ENCODE peak calls at places on chromosome 5, in seven cellular contexts. One of them, this sample, is unnamed.

GRCh38 chr5:34626036-34626435 is 30.1 kb upstream of the RAI14 start:
- DNase-seq in endothelial cell: no peak
- DNase-seq in stromal cell of bone marrow: no peak
- DNase-seq in stomach: no peak
- DNase-seq in dorsolateral prefrontal cortex: no peak
- DNase-seq in activated CD8-positive, alpha-beta memory T cell treated with anti-CD3 and anti-CD28 coated beads for 48 hours: no peak
- DNase-seq in germinal center: no peak
- DNase-seq in this sample: no peak

GRCh38 chr5:142981886-142982820 is 212.0 kb downstream of the ARHGAP26 start:
- DNase-seq in activated CD8-positive, alpha-beta memory T cell treated with anti-CD3 and anti-CD28 coated beads for 48 hours: no peak
- DNase-seq in stomach: peak
- DNase-seq in dorsolateral prefrontal cortex: peak
- DNase-seq in stromal cell of bone marrow: peak
- DNase-seq in germinal center: no peak
- DNase-seq in endothelial cell: no peak
- DNase-seq in this sample: no peak

GRCh38 chr5:136674178-136674577 is 308.8 kb upstream of the TRPC7 start:
- DNase-seq in activated CD8-positive, alpha-beta memory T cell treated with anti-CD3 and anti-CD28 coated beads for 48 hours: no peak
- DNase-seq in germinal center: no peak
- DNase-seq in dorsolateral prefrontal cortex: no peak
- DNase-seq in endothelial cell: no peak
- DNase-seq in stromal cell of bone marrow: no peak
- DNase-seq in stomach: no peak
- DNase-seq in this sample: no peak

GRCh38 chr5:6820851-6821479 is 107.7 kb downstream of the TENT4A start:
- DNase-seq in activated CD8-positive, alpha-beta memory T cell treated with anti-CD3 and anti-CD28 coated beads for 48 hours: no peak
- DNase-seq in endothelial cell: peak
- DNase-seq in germinal center: peak
- DNase-seq in stromal cell of bone marrow: no peak
- DNase-seq in dorsolateral prefrontal cortex: no peak
- DNase-seq in stomach: no peak
- DNase-seq in this sample: peak

GRCh38 chr5:145887976-145888574 is 15.3 kb upstream of the GRXCR2 start:
- DNase-seq in germinal center: no peak
- DNase-seq in endothelial cell: peak
- DNase-seq in dorsolateral prefrontal cortex: no peak
- DNase-seq in stromal cell of bone marrow: peak
- DNase-seq in activated CD8-positive, alpha-beta memory T cell treated with anti-CD3 and anti-CD28 coated beads for 48 hours: no peak
- DNase-seq in stomach: peak
- DNase-seq in this sample: no peak

GRCh38 chr5:173412151-173412550 is 83.9 kb upstream of the STC2 start:
- DNase-seq in germinal center: no peak
- DNase-seq in endothelial cell: no peak
- DNase-seq in dorsolateral prefrontal cortex: no peak
- DNase-seq in stromal cell of bone marrow: no peak
- DNase-seq in stomach: no peak
- DNase-seq in activated CD8-positive, alpha-beta memory T cell treated with anti-CD3 and anti-CD28 coated beads for 48 hours: no peak
- DNase-seq in this sample: no peak

GRCh38 chr5:177133845-177134652 is 476 bp downstream of the NSD1 start:
- DNase-seq in stomach: peak
- DNase-seq in stromal cell of bone marrow: no peak
- DNase-seq in germinal center: peak
- DNase-seq in endothelial cell: peak
- DNase-seq in activated CD8-positive, alpha-beta memory T cell treated with anti-CD3 and anti-CD28 coated beads for 48 hours: no peak
- DNase-seq in dorsolateral prefrontal cortex: peak
- DNase-seq in this sample: peak

GRCh38 chr5:90886381-90886780 is 327.8 kb downstream of the ADGRV1 start:
- DNase-seq in stomach: no peak
- DNase-seq in dorsolateral prefrontal cortex: no peak
- DNase-seq in activated CD8-positive, alpha-beta memory T cell treated with anti-CD3 and anti-CD28 coated beads for 48 hours: no peak
- DNase-seq in stromal cell of bone marrow: no peak
- DNase-seq in endothelial cell: no peak
- DNase-seq in germinal center: no peak
- DNase-seq in this sample: no peak

GRCh38 chr5:168724227-168724626 is 145.1 kb upstream of the PANK3 start:
- DNase-seq in dorsolateral prefrontal cortex: no peak
- DNase-seq in stomach: no peak
- DNase-seq in stromal cell of bone marrow: no peak
- DNase-seq in activated CD8-positive, alpha-beta memory T cell treated with anti-CD3 and anti-CD28 coated beads for 48 hours: no peak
- DNase-seq in germinal center: no peak
- DNase-seq in endothelial cell: no peak
- DNase-seq in this sample: no peak

GRCh38 chr5:107673106-107673367 is 2.3 kb upstream of the EFNA5 start:
- DNase-seq in activated CD8-positive, alpha-beta memory T cell treated with anti-CD3 and anti-CD28 coated beads for 48 hours: no peak
- DNase-seq in stromal cell of bone marrow: no peak
- DNase-seq in dorsolateral prefrontal cortex: no peak
- DNase-seq in germinal center: no peak
- DNase-seq in stomach: no peak
- DNase-seq in endothelial cell: no peak
- DNase-seq in this sample: peak

GRCh38 chr5:94025788-94026473 is 284.5 kb upstream of the POU5F2 start:
- DNase-seq in endothelial cell: no peak
- DNase-seq in stomach: no peak
- DNase-seq in stromal cell of bone marrow: no peak
- DNase-seq in germinal center: no peak
- DNase-seq in activated CD8-positive, alpha-beta memory T cell treated with anti-CD3 and anti-CD28 coated beads for 48 hours: no peak
- DNase-seq in dorsolateral prefrontal cortex: no peak
- DNase-seq in this sample: no peak

GRCh38 chr5:157855404-157855994 is 3.4 kb downstream of the CLINT1 start:
- DNase-seq in activated CD8-positive, alpha-beta memory T cell treated with anti-CD3 and anti-CD28 coated beads for 48 hours: no peak
- DNase-seq in dorsolateral prefrontal cortex: no peak
- DNase-seq in stomach: peak
- DNase-seq in endothelial cell: peak
- DNase-seq in stromal cell of bone marrow: peak
- DNase-seq in germinal center: no peak
- DNase-seq in this sample: no peak

GRCh38 chr5:64958757-64959391 is 190.1 kb downstream of the CWC27 start:
- DNase-seq in activated CD8-positive, alpha-beta memory T cell treated with anti-CD3 and anti-CD28 coated beads for 48 hours: no peak
- DNase-seq in germinal center: peak
- DNase-seq in dorsolateral prefrontal cortex: no peak
- DNase-seq in stromal cell of bone marrow: peak
- DNase-seq in endothelial cell: no peak
- DNase-seq in stomach: no peak
- DNase-seq in this sample: peak

GRCh38 chr5:133026664-133027153 is 360 bp upstream of the ZCCHC10 start:
- DNase-seq in stomach: no peak
- DNase-seq in stromal cell of bone marrow: no peak
- DNase-seq in germinal center: no peak
- DNase-seq in activated CD8-positive, alpha-beta memory T cell treated with anti-CD3 and anti-CD28 coated beads for 48 hours: no peak
- DNase-seq in dorsolateral prefrontal cortex: no peak
- DNase-seq in endothelial cell: no peak
- DNase-seq in this sample: no peak

GRCh38 chr5:119346404-119346803 is 9.4 kb upstream of the TNFAIP8 start:
- DNase-seq in stromal cell of bone marrow: no peak
- DNase-seq in stomach: no peak
- DNase-seq in germinal center: no peak
- DNase-seq in activated CD8-positive, alpha-beta memory T cell treated with anti-CD3 and anti-CD28 coated beads for 48 hours: no peak
- DNase-seq in dorsolateral prefrontal cortex: no peak
- DNase-seq in endothelial cell: no peak
- DNase-seq in this sample: no peak

GRCh38 chr5:121019112-121019511 is 555.0 kb downstream of the PRR16 start:
- DNase-seq in germinal center: no peak
- DNase-seq in stomach: no peak
- DNase-seq in endothelial cell: no peak
- DNase-seq in activated CD8-positive, alpha-beta memory T cell treated with anti-CD3 and anti-CD28 coated beads for 48 hours: no peak
- DNase-seq in dorsolateral prefrontal cortex: no peak
- DNase-seq in stromal cell of bone marrow: no peak
- DNase-seq in this sample: no peak

GRCh38 chr5:133735346-133735745 is 123.0 kb upstream of the FSTL4 start:
- DNase-seq in stromal cell of bone marrow: no peak
- DNase-seq in germinal center: no peak
- DNase-seq in stomach: no peak
- DNase-seq in endothelial cell: no peak
- DNase-seq in dorsolateral prefrontal cortex: no peak
- DNase-seq in activated CD8-positive, alpha-beta memory T cell treated with anti-CD3 and anti-CD28 coated beads for 48 hours: no peak
- DNase-seq in this sample: no peak

GRCh38 chr5:117414926-117415325 is 840.3 kb upstream of the SEMA6A start:
- DNase-seq in dorsolateral prefrontal cortex: no peak
- DNase-seq in stromal cell of bone marrow: no peak
- DNase-seq in endothelial cell: no peak
- DNase-seq in germinal center: no peak
- DNase-seq in stomach: no peak
- DNase-seq in activated CD8-positive, alpha-beta memory T cell treated with anti-CD3 and anti-CD28 coated beads for 48 hours: no peak
- DNase-seq in this sample: no peak

GRCh38 chr5:181045316-181045715 is 5.2 kb downstream of the BTNL9 start:
- DNase-seq in activated CD8-positive, alpha-beta memory T cell treated with anti-CD3 and anti-CD28 coated beads for 48 hours: no peak
- DNase-seq in stomach: no peak
- DNase-seq in germinal center: no peak
- DNase-seq in dorsolateral prefrontal cortex: no peak
- DNase-seq in endothelial cell: no peak
- DNase-seq in stromal cell of bone marrow: no peak
- DNase-seq in this sample: no peak

GRCh38 chr5:147576646-147577535 is 67.0 kb upstream of the DPYSL3 start:
- DNase-seq in endothelial cell: peak
- DNase-seq in stromal cell of bone marrow: peak
- DNase-seq in germinal center: peak
- DNase-seq in stomach: peak
- DNase-seq in dorsolateral prefrontal cortex: peak
- DNase-seq in activated CD8-positive, alpha-beta memory T cell treated with anti-CD3 and anti-CD28 coated beads for 48 hours: no peak
- DNase-seq in this sample: peak

GRCh38 chr5:143646961-143647360 is 165.0 kb upstream of the HMHB1 start:
- DNase-seq in activated CD8-positive, alpha-beta memory T cell treated with anti-CD3 and anti-CD28 coated beads for 48 hours: no peak
- DNase-seq in endothelial cell: no peak
- DNase-seq in stomach: no peak
- DNase-seq in stromal cell of bone marrow: no peak
- DNase-seq in germinal center: no peak
- DNase-seq in dorsolateral prefrontal cortex: no peak
- DNase-seq in this sample: no peak

GRCh38 chr5:126516133-126516532 is 78.9 kb downstream of the ALDH7A1 start:
- DNase-seq in endothelial cell: no peak
- DNase-seq in stromal cell of bone marrow: no peak
- DNase-seq in germinal center: no peak
- DNase-seq in dorsolateral prefrontal cortex: no peak
- DNase-seq in stomach: no peak
- DNase-seq in activated CD8-positive, alpha-beta memory T cell treated with anti-CD3 and anti-CD28 coated beads for 48 hours: no peak
- DNase-seq in this sample: no peak

GRCh38 chr5:161547573-161548471 is 1.3 kb upstream of the GABRB2 start:
- DNase-seq in stromal cell of bone marrow: no peak
- DNase-seq in activated CD8-positive, alpha-beta memory T cell treated with anti-CD3 and anti-CD28 coated beads for 48 hours: no peak
- DNase-seq in endothelial cell: peak
- DNase-seq in stomach: no peak
- DNase-seq in dorsolateral prefrontal cortex: peak
- DNase-seq in germinal center: peak
- DNase-seq in this sample: peak

GRCh38 chr5:177189965-177190364 is 56.4 kb downstream of the NSD1 start:
- DNase-seq in germinal center: no peak
- DNase-seq in endothelial cell: no peak
- DNase-seq in stromal cell of bone marrow: no peak
- DNase-seq in stomach: no peak
- DNase-seq in activated CD8-positive, alpha-beta memory T cell treated with anti-CD3 and anti-CD28 coated beads for 48 hours: no peak
- DNase-seq in dorsolateral prefrontal cortex: no peak
- DNase-seq in this sample: no peak

GRCh38 chr5:113807384-113808053 is 294.0 kb downstream of the YTHDC2 start:
- DNase-seq in dorsolateral prefrontal cortex: peak
- DNase-seq in stromal cell of bone marrow: no peak
- DNase-seq in germinal center: no peak
- DNase-seq in activated CD8-positive, alpha-beta memory T cell treated with anti-CD3 and anti-CD28 coated beads for 48 hours: no peak
- DNase-seq in endothelial cell: no peak
- DNase-seq in stomach: no peak
- DNase-seq in this sample: no peak

GRCh38 chr5:133285583-133286021 is 233.8 kb downstream of the HSPA4 start:
- DNase-seq in dorsolateral prefrontal cortex: no peak
- DNase-seq in germinal center: no peak
- DNase-seq in endothelial cell: no peak
- DNase-seq in activated CD8-positive, alpha-beta memory T cell treated with anti-CD3 and anti-CD28 coated beads for 48 hours: no peak
- DNase-seq in stomach: peak
- DNase-seq in stromal cell of bone marrow: peak
- DNase-seq in this sample: no peak

GRCh38 chr5:14707811-14708210 is 43.3 kb downstream of the OTULIN start:
- DNase-seq in dorsolateral prefrontal cortex: no peak
- DNase-seq in germinal center: no peak
- DNase-seq in endothelial cell: no peak
- DNase-seq in activated CD8-positive, alpha-beta memory T cell treated with anti-CD3 and anti-CD28 coated beads for 48 hours: no peak
- DNase-seq in stomach: no peak
- DNase-seq in stromal cell of bone marrow: no peak
- DNase-seq in this sample: no peak

GRCh38 chr5:54533541-54534179 is 16.1 kb downstream of the SNX18 start:
- DNase-seq in stomach: peak
- DNase-seq in germinal center: no peak
- DNase-seq in stromal cell of bone marrow: no peak
- DNase-seq in dorsolateral prefrontal cortex: no peak
- DNase-seq in activated CD8-positive, alpha-beta memory T cell treated with anti-CD3 and anti-CD28 coated beads for 48 hours: no peak
- DNase-seq in endothelial cell: no peak
- DNase-seq in this sample: no peak

GRCh38 chr5:9932770-9933169 is 302.6 kb upstream of the TAS2R1 start:
- DNase-seq in stomach: no peak
- DNase-seq in endothelial cell: no peak
- DNase-seq in activated CD8-positive, alpha-beta memory T cell treated with anti-CD3 and anti-CD28 coated beads for 48 hours: no peak
- DNase-seq in stromal cell of bone marrow: peak
- DNase-seq in germinal center: no peak
- DNase-seq in dorsolateral prefrontal cortex: no peak
- DNase-seq in this sample: no peak

GRCh38 chr5:67426961-67427630 is 230.5 kb upstream of the CD180 start:
- DNase-seq in germinal center: no peak
- DNase-seq in endothelial cell: no peak
- DNase-seq in dorsolateral prefrontal cortex: no peak
- DNase-seq in activated CD8-positive, alpha-beta memory T cell treated with anti-CD3 and anti-CD28 coated beads for 48 hours: no peak
- DNase-seq in stromal cell of bone marrow: no peak
- DNase-seq in stomach: no peak
- DNase-seq in this sample: no peak

GRCh38 chr5:8410618-8411017 is 541.7 kb downstream of the MTRR start:
- DNase-seq in activated CD8-positive, alpha-beta memory T cell treated with anti-CD3 and anti-CD28 coated beads for 48 hours: no peak
- DNase-seq in germinal center: no peak
- DNase-seq in dorsolateral prefrontal cortex: no peak
- DNase-seq in stomach: no peak
- DNase-seq in stromal cell of bone marrow: no peak
- DNase-seq in endothelial cell: no peak
- DNase-seq in this sample: no peak

GRCh38 chr5:90940227-90940995 is 381.8 kb downstream of the ADGRV1 start:
- DNase-seq in stomach: no peak
- DNase-seq in dorsolateral prefrontal cortex: no peak
- DNase-seq in stromal cell of bone marrow: peak
- DNase-seq in endothelial cell: peak
- DNase-seq in germinal center: no peak
- DNase-seq in activated CD8-positive, alpha-beta memory T cell treated with anti-CD3 and anti-CD28 coated beads for 48 hours: no peak
- DNase-seq in this sample: peak

GRCh38 chr5:177304392-177305119 is 957 bp downstream of the PRELID1 start:
- DNase-seq in stromal cell of bone marrow: no peak
- DNase-seq in stomach: no peak
- DNase-seq in dorsolateral prefrontal cortex: no peak
- DNase-seq in germinal center: no peak
- DNase-seq in activated CD8-positive, alpha-beta memory T cell treated with anti-CD3 and anti-CD28 coated beads for 48 hours: no peak
- DNase-seq in endothelial cell: no peak
- DNase-seq in this sample: peak

GRCh38 chr5:173618927-173619519 is 2.6 kb upstream of the BOD1 start:
- DNase-seq in stomach: peak
- DNase-seq in endothelial cell: peak
- DNase-seq in activated CD8-positive, alpha-beta memory T cell treated with anti-CD3 and anti-CD28 coated beads for 48 hours: no peak
- DNase-seq in germinal center: peak
- DNase-seq in dorsolateral prefrontal cortex: no peak
- DNase-seq in stromal cell of bone marrow: no peak
- DNase-seq in this sample: peak

GRCh38 chr5:159339451-159339850 is 9.2 kb upstream of the IL12B start:
- DNase-seq in dorsolateral prefrontal cortex: no peak
- DNase-seq in activated CD8-positive, alpha-beta memory T cell treated with anti-CD3 and anti-CD28 coated beads for 48 hours: no peak
- DNase-seq in stomach: no peak
- DNase-seq in germinal center: no peak
- DNase-seq in stromal cell of bone marrow: no peak
- DNase-seq in endothelial cell: no peak
- DNase-seq in this sample: no peak

GRCh38 chr5:67511911-67512310 is 315.3 kb upstream of the CD180 start:
- DNase-seq in endothelial cell: no peak
- DNase-seq in stomach: no peak
- DNase-seq in germinal center: no peak
- DNase-seq in dorsolateral prefrontal cortex: no peak
- DNase-seq in stromal cell of bone marrow: no peak
- DNase-seq in activated CD8-positive, alpha-beta memory T cell treated with anti-CD3 and anti-CD28 coated beads for 48 hours: no peak
- DNase-seq in this sample: no peak

GRCh38 chr5:109936091-109936490 is 246.4 kb downstream of the MAN2A1 start:
- DNase-seq in dorsolateral prefrontal cortex: no peak
- DNase-seq in endothelial cell: no peak
- DNase-seq in germinal center: no peak
- DNase-seq in activated CD8-positive, alpha-beta memory T cell treated with anti-CD3 and anti-CD28 coated beads for 48 hours: no peak
- DNase-seq in stomach: no peak
- DNase-seq in stromal cell of bone marrow: no peak
- DNase-seq in this sample: no peak

GRCh38 chr5:61731946-61732314 is 399.9 kb downstream of the ZSWIM6 start:
- DNase-seq in germinal center: no peak
- DNase-seq in stomach: no peak
- DNase-seq in activated CD8-positive, alpha-beta memory T cell treated with anti-CD3 and anti-CD28 coated beads for 48 hours: no peak
- DNase-seq in stromal cell of bone marrow: no peak
- DNase-seq in dorsolateral prefrontal cortex: no peak
- DNase-seq in endothelial cell: no peak
- DNase-seq in this sample: no peak